ENCODE peak calls at places on chromosomes 13 and 19, in ten cellular contexts. F is cardiac muscle cell, L is AG04450, Q is SK-N-MC, Z is transverse colon, S is thyroid gland, T is mesenchymal stem cell, C is neural progenitor cell, V is esophagus muscularis mucosa, Y is heart right ventricle. E is an unnamed sample.

GRCh38 chr13:29543230-29544215 is 52.0 kb downstream of the SLC7A1 start:
- DNase-seq in Z (no peak), T (peak; percentile 85), Q (no peak), F (no peak), S (no peak), V (no peak), L (no peak), Y (no peak), C (no peak), E (no peak)

GRCh38 chr13:39040206-39040605 is 1.9 kb downstream of the NHLRC3 start:
- DNase-seq in Z (no peak), S (no peak), L (no peak), T (peak; percentile 22), V (no peak), Y (no peak), C (no peak), Q (no peak), F (no peak), E (no peak)

GRCh38 chr13:29684441-29684840 is 89.0 kb upstream of the SLC7A1 start:
- DNase-seq in Q (no peak), F (no peak), Z (no peak), Y (no peak), C (no peak), V (no peak), S (no peak), T (no peak), L (no peak), E (no peak)

GRCh38 chr19:34644991-34645461 is 31.9 kb downstream of the SCGB2B2 start:
- DNase-seq in C (no peak), L (no peak), T (no peak), Y (no peak), S (no peak), Z (no peak), V (no peak), Q (no peak), F (no peak), E (no peak)

GRCh38 chr13:84812078-84812477 is 929.8 kb upstream of the SLITRK1 start:
- DNase-seq in S (no peak), Y (no peak), F (no peak), C (peak; percentile 6), T (no peak), V (no peak), Z (no peak), L (no peak), Q (no peak), E (no peak)

GRCh38 chr13:41614671-41615519 is 157.5 kb downstream of the RGCC start:
- DNase-seq in F (no peak), S (no peak), Z (no peak), Q (no peak), T (peak; percentile 61), V (no peak), C (no peak), L (no peak), Y (no peak), E (no peak)

GRCh38 chr13:96806750-96807149 is 187.5 kb downstream of the OXGR1 start:
- DNase-seq in T (no peak), L (no peak), Y (no peak), S (no peak), F (no peak), V (no peak), C (no peak), Q (no peak), Z (no peak), E (no peak)

GRCh38 chr13:22018297-22019210 is 347.7 kb downstream of the FGF9 start:
- DNase-seq in Z (no peak), V (peak; percentile 62), Y (no peak), L (no peak), Q (no peak), F (no peak), S (no peak), T (no peak), C (no peak), E (no peak)

GRCh38 chr13:89932902-89933301 is 1414.6 kb upstream of the MIR17HG start:
- DNase-seq in V (no peak), Q (no peak), F (no peak), Z (no peak), L (no peak), S (no peak), Y (no peak), T (no peak), C (no peak), E (no peak)

GRCh38 chr13:74067818-74068217 is 66.4 kb downstream of the KLF12 start:
- DNase-seq in C (no peak), T (peak; percentile 39), S (no peak), F (no peak), L (no peak), Z (no peak), Y (no peak), V (no peak), Q (no peak), E (no peak)

GRCh38 chr13:99417821-99418662 is 83.2 kb upstream of the TM9SF2 start:
- DNase-seq in C (no peak), F (no peak), Y (no peak), V (no peak), L (no peak), Q (no peak), T (no peak), Z (no peak), S (no peak), E (no peak)

GRCh38 chr19:43799502-43800142 is 2.6 kb downstream of the LYPD5 start:
- DNase-seq in F (no peak), S (no peak), Z (peak; percentile 60), C (no peak), Y (no peak), T (peak; percentile 22), Q (no peak), L (no peak), V (no peak), E (no peak)

GRCh38 chr19:55275851-55276719 is 3.8 kb downstream of the HSPBP1 start:
- DNase-seq in S (no peak), Y (no peak), Q (no peak), Z (no peak), F (no peak), V (no peak), T (no peak), C (no peak), L (no peak), E (no peak)

DNA sequence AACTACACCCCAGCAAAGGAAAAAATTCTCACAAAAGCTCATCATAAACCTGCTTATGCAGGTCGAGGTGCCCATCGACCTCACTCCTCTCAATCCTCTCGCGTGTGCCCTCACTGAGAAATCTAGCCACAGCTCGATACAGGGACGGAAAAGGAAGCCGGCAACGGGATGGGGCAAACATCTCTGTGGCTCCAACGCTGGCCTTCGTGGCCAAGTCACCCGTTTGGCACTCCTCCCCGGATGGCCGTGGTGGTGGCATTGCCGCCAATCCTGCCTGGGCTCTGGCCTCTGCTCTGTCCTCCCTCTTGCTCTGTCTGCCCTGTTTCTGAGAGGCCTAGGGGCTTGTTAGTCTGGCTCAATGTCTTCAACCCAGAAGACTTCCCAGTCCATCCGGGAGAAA is 41.2 kb downstream of the ZNF146 start:
- DNase-seq in Q (no peak), Y (no peak), T (no peak), C (no peak), L (no peak), F (no peak), V (no peak), Z (no peak), S (no peak), E (no peak)
- H3K9me3 ChIP-seq in Q (no peaks in the 10 kb centered on the region), Y (no peaks in the 10 kb centered on the region), T (no peaks in the 10 kb centered on the region), C (no peaks in the 10 kb centered on the region), L (peaks cover 48% of the 10 kb centered on the region), F (no peaks in the 10 kb centered on the region), V (no peaks in the 10 kb centered on the region), Z (no peaks in the 10 kb centered on the region), S (no peaks in the 10 kb centered on the region), E (no peaks in the 10 kb centered on the region)

DNA sequence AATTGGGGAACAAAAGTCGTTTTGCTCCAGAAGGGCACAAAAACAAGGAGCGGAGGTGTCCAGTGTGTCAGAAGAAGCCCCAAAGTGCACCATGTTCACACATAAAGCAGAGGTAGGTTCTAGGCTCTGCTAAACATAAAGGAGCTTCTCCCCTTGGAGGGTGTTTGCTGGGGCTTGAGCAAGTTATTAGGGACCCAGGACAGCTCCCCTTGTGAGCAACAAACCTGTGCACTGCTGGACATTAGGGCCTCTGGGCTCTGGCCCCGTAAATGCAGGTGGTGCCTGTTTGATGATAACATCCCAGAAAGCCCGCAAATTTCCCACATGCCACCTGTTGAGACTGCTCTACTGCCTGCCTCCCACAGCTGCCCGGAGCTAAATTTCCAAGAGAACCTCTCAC is 10.8 kb downstream of the RCN3 start:
- DNase-seq in S (no peak), L (no peak), T (no peak), F (no peak), Y (no peak), V (no peak), Q (no peak), C (no peak), Z (no peak), E (no peak)
- H3K9me3 ChIP-seq in S (no peaks in the 10 kb centered on the region), L (no peaks in the 10 kb centered on the region), T (no peaks in the 10 kb centered on the region), F (no peaks in the 10 kb centered on the region), Y (no peaks in the 10 kb centered on the region), V (no peaks in the 10 kb centered on the region), Q (no peaks in the 10 kb centered on the region), C (no peaks in the 10 kb centered on the region), Z (no peaks in the 10 kb centered on the region), E (no peaks in the 10 kb centered on the region)

DNA sequence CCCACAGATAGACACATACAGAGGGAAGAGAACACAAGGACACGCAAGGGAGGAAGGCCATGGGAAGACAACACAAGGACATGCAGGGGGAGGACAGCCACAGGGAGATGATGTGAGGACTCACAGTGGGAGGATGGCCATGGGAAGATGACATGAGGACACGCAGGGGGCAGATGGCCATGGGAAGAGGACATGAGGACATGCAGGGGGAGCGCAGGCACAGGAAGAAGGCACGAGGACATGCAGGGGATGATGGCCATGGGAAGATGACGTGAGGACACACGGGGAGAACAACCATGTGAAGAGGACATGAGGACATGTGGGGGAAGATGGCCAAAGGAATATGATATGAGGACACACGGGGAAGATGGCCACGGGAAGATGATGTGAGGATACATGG is 84.7 kb downstream of the UQCRFS1 start:
- DNase-seq in S (no peak), L (no peak), T (no peak), C (no peak), Q (no peak), F (no peak), Z (no peak), Y (no peak), V (no peak), E (no peak)
- H3K9me3 ChIP-seq in S (no peaks in the 10 kb centered on the region), L (peaks cover 33% of the 10 kb centered on the region), T (peaks cover 10% of the 10 kb centered on the region), C (no peaks in the 10 kb centered on the region), Q (no peaks in the 10 kb centered on the region), F (no peaks in the 10 kb centered on the region), Z (no peaks in the 10 kb centered on the region), Y (no peaks in the 10 kb centered on the region), V (no peaks in the 10 kb centered on the region), E (no peaks in the 10 kb centered on the region)

DNA sequence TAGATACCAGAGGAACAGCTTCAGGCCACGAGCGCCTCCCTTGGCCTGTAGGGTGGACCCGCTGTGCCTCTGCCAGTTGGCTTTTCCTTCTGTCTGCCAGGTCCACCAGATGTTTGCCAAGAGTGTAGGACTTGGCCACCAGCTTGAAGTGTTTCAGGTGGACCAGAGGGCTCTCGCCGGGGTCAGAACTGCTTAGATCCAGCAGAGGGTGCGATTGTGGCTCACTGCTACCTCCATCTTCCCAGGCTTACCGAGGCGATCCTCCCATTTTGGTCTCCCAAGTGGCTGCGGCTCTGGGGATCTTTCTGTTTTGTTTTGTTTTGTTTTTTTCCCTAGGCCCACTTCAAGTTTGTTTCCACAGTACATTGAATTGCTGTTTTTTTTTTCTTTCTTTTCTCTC is 23.0 kb upstream of the ZNF730 start:
- DNase-seq in T (no peak), V (no peak), L (no peak), F (no peak), C (no peak), Y (no peak), Q (no peak), S (no peak), Z (no peak), E (no peak)
- H3K9me3 ChIP-seq in T (peaks cover 56% of the 10 kb centered on the region), V (no peaks in the 10 kb centered on the region), L (peaks cover 23% of the 10 kb centered on the region), F (no peaks in the 10 kb centered on the region), C (peaks cover 16% of the 10 kb centered on the region), Y (peaks cover 6% of the 10 kb centered on the region), Q (no peaks in the 10 kb centered on the region), S (no peaks in the 10 kb centered on the region), Z (peaks cover 12% of the 10 kb centered on the region), E (peaks cover 5% of the 10 kb centered on the region)